ENCODE peak calls at places on chromosomes 16 and 17, in seven cellular contexts. One of them, this sample, is unnamed.

GRCh38 chr17:49298371-49298976 is 63.6 kb downstream of the ZNF652 start:
- DNase-seq in stimulated activated effector memory CD8-positive, alpha-beta T cell treated with anti-CD3 and anti-CD28 coated beads, Interleukin-12 subunit alpha, Interleukin-12 subunit beta, amount 100 ng/mL, for 72 hours: no peak
- DNase-seq in COR-L47: no peak
- DNase-seq in skeletal muscle cell: no peak
- DNase-seq in GM23248: no peak
- DNase-seq in EL: no peak
- DNase-seq in HFFc6: no peak
- DNase-seq in this sample: no peak

GRCh38 chr16:25210758-25211157 is 6.0 kb upstream of the AQP8 start:
- DNase-seq in GM23248: peak
- DNase-seq in HFFc6: peak
- DNase-seq in COR-L47: no peak
- DNase-seq in EL: peak
- DNase-seq in skeletal muscle cell: peak
- DNase-seq in stimulated activated effector memory CD8-positive, alpha-beta T cell treated with anti-CD3 and anti-CD28 coated beads, Interleukin-12 subunit alpha, Interleukin-12 subunit beta, amount 100 ng/mL, for 72 hours: no peak
- DNase-seq in this sample: no peak

GRCh38 chr16:5560084-5560483 is 462.5 kb upstream of the EEF2KMT start:
- DNase-seq in stimulated activated effector memory CD8-positive, alpha-beta T cell treated with anti-CD3 and anti-CD28 coated beads, Interleukin-12 subunit alpha, Interleukin-12 subunit beta, amount 100 ng/mL, for 72 hours: no peak
- DNase-seq in EL: no peak
- DNase-seq in COR-L47: no peak
- DNase-seq in HFFc6: no peak
- DNase-seq in skeletal muscle cell: no peak
- DNase-seq in GM23248: peak
- DNase-seq in this sample: no peak

GRCh38 chr16:27564226-27564625 is 14.3 kb downstream of the KATNIP start:
- DNase-seq in GM23248: no peak
- DNase-seq in stimulated activated effector memory CD8-positive, alpha-beta T cell treated with anti-CD3 and anti-CD28 coated beads, Interleukin-12 subunit alpha, Interleukin-12 subunit beta, amount 100 ng/mL, for 72 hours: no peak
- DNase-seq in EL: no peak
- DNase-seq in HFFc6: no peak
- DNase-seq in COR-L47: no peak
- DNase-seq in skeletal muscle cell: no peak
- DNase-seq in this sample: no peak

GRCh38 chr17:79624658-79625478 is 14.0 kb upstream of the RBFOX3 start:
- DNase-seq in skeletal muscle cell: no peak
- DNase-seq in stimulated activated effector memory CD8-positive, alpha-beta T cell treated with anti-CD3 and anti-CD28 coated beads, Interleukin-12 subunit alpha, Interleukin-12 subunit beta, amount 100 ng/mL, for 72 hours: no peak
- DNase-seq in COR-L47: no peak
- DNase-seq in HFFc6: no peak
- DNase-seq in EL: no peak
- DNase-seq in GM23248: no peak
- DNase-seq in this sample: no peak

GRCh38 chr16:69105501-69106361 is at the start of gene HAS3:
- DNase-seq in skeletal muscle cell: no peak
- DNase-seq in stimulated activated effector memory CD8-positive, alpha-beta T cell treated with anti-CD3 and anti-CD28 coated beads, Interleukin-12 subunit alpha, Interleukin-12 subunit beta, amount 100 ng/mL, for 72 hours: peak
- DNase-seq in COR-L47: peak
- DNase-seq in HFFc6: peak
- DNase-seq in GM23248: peak
- DNase-seq in EL: peak
- DNase-seq in this sample: no peak

GRCh38 chr16:23398987-23399805 is 53.8 kb downstream of the COG7 start:
- DNase-seq in HFFc6: no peak
- DNase-seq in skeletal muscle cell: no peak
- DNase-seq in stimulated activated effector memory CD8-positive, alpha-beta T cell treated with anti-CD3 and anti-CD28 coated beads, Interleukin-12 subunit alpha, Interleukin-12 subunit beta, amount 100 ng/mL, for 72 hours: no peak
- DNase-seq in EL: no peak
- DNase-seq in GM23248: no peak
- DNase-seq in COR-L47: no peak
- DNase-seq in this sample: no peak

GRCh38 chr16:81480856-81481821 is 36.5 kb downstream of the CMIP start:
- DNase-seq in EL: peak
- DNase-seq in GM23248: peak
- DNase-seq in HFFc6: peak
- DNase-seq in skeletal muscle cell: no peak
- DNase-seq in COR-L47: no peak
- DNase-seq in stimulated activated effector memory CD8-positive, alpha-beta T cell treated with anti-CD3 and anti-CD28 coated beads, Interleukin-12 subunit alpha, Interleukin-12 subunit beta, amount 100 ng/mL, for 72 hours: no peak
- DNase-seq in this sample: peak

GRCh38 chr17:9444687-9445086 is 130.9 kb downstream of the STX8 start:
- DNase-seq in COR-L47: no peak
- DNase-seq in EL: no peak
- DNase-seq in stimulated activated effector memory CD8-positive, alpha-beta T cell treated with anti-CD3 and anti-CD28 coated beads, Interleukin-12 subunit alpha, Interleukin-12 subunit beta, amount 100 ng/mL, for 72 hours: no peak
- DNase-seq in HFFc6: no peak
- DNase-seq in GM23248: no peak
- DNase-seq in skeletal muscle cell: no peak
- DNase-seq in this sample: no peak

GRCh38 chr17:67689534-67690177 is 28.1 kb upstream of the NOL11 start:
- DNase-seq in EL: peak
- DNase-seq in HFFc6: peak
- DNase-seq in stimulated activated effector memory CD8-positive, alpha-beta T cell treated with anti-CD3 and anti-CD28 coated beads, Interleukin-12 subunit alpha, Interleukin-12 subunit beta, amount 100 ng/mL, for 72 hours: peak
- DNase-seq in GM23248: peak
- DNase-seq in COR-L47: peak
- DNase-seq in skeletal muscle cell: peak
- DNase-seq in this sample: no peak

GRCh38 chr16:26547681-26548080 is 519.0 kb upstream of the C16orf82 start:
- DNase-seq in EL: no peak
- DNase-seq in skeletal muscle cell: no peak
- DNase-seq in HFFc6: no peak
- DNase-seq in COR-L47: no peak
- DNase-seq in GM23248: no peak
- DNase-seq in stimulated activated effector memory CD8-positive, alpha-beta T cell treated with anti-CD3 and anti-CD28 coated beads, Interleukin-12 subunit alpha, Interleukin-12 subunit beta, amount 100 ng/mL, for 72 hours: no peak
- DNase-seq in this sample: no peak

GRCh38 chr17:72119963-72120877 is 600 bp upstream of the SOX9 start:
- DNase-seq in skeletal muscle cell: no peak
- DNase-seq in EL: peak
- DNase-seq in COR-L47: no peak
- DNase-seq in HFFc6: peak
- DNase-seq in stimulated activated effector memory CD8-positive, alpha-beta T cell treated with anti-CD3 and anti-CD28 coated beads, Interleukin-12 subunit alpha, Interleukin-12 subunit beta, amount 100 ng/mL, for 72 hours: no peak
- DNase-seq in GM23248: peak
- DNase-seq in this sample: peak

GRCh38 chr17:50280068-50280467 is 5.8 kb downstream of the TMEM92 start:
- DNase-seq in GM23248: no peak
- DNase-seq in skeletal muscle cell: no peak
- DNase-seq in EL: no peak
- DNase-seq in COR-L47: no peak
- DNase-seq in HFFc6: no peak
- DNase-seq in stimulated activated effector memory CD8-positive, alpha-beta T cell treated with anti-CD3 and anti-CD28 coated beads, Interleukin-12 subunit alpha, Interleukin-12 subunit beta, amount 100 ng/mL, for 72 hours: no peak
- DNase-seq in this sample: no peak

GRCh38 chr17:50238594-50239287 is 35.5 kb upstream of the TMEM92 start:
- DNase-seq in skeletal muscle cell: no peak
- DNase-seq in EL: no peak
- DNase-seq in COR-L47: no peak
- DNase-seq in GM23248: peak
- DNase-seq in stimulated activated effector memory CD8-positive, alpha-beta T cell treated with anti-CD3 and anti-CD28 coated beads, Interleukin-12 subunit alpha, Interleukin-12 subunit beta, amount 100 ng/mL, for 72 hours: no peak
- DNase-seq in HFFc6: peak
- DNase-seq in this sample: no peak

GRCh38 chr17:81391268-81391963 is 3.8 kb upstream of the BAHCC1 start:
- DNase-seq in EL: no peak
- DNase-seq in COR-L47: no peak
- DNase-seq in stimulated activated effector memory CD8-positive, alpha-beta T cell treated with anti-CD3 and anti-CD28 coated beads, Interleukin-12 subunit alpha, Interleukin-12 subunit beta, amount 100 ng/mL, for 72 hours: no peak
- DNase-seq in HFFc6: no peak
- DNase-seq in GM23248: no peak
- DNase-seq in skeletal muscle cell: no peak
- DNase-seq in this sample: peak

GRCh38 chr16:10521681-10522274 is 58.6 kb downstream of the EMP2 start:
- DNase-seq in GM23248: peak
- DNase-seq in EL: peak
- DNase-seq in skeletal muscle cell: no peak
- DNase-seq in stimulated activated effector memory CD8-positive, alpha-beta T cell treated with anti-CD3 and anti-CD28 coated beads, Interleukin-12 subunit alpha, Interleukin-12 subunit beta, amount 100 ng/mL, for 72 hours: no peak
- DNase-seq in HFFc6: peak
- DNase-seq in COR-L47: peak
- DNase-seq in this sample: no peak

GRCh38 chr16:3550851-3551847 is 26.1 kb downstream of the NLRC3 start:
- DNase-seq in HFFc6: no peak
- DNase-seq in stimulated activated effector memory CD8-positive, alpha-beta T cell treated with anti-CD3 and anti-CD28 coated beads, Interleukin-12 subunit alpha, Interleukin-12 subunit beta, amount 100 ng/mL, for 72 hours: no peak
- DNase-seq in GM23248: no peak
- DNase-seq in EL: no peak
- DNase-seq in skeletal muscle cell: no peak
- DNase-seq in COR-L47: no peak
- DNase-seq in this sample: no peak

GRCh38 chr17:8896641-8897635 is 29.5 kb upstream of the PIK3R6 start:
- DNase-seq in EL: no peak
- DNase-seq in HFFc6: no peak
- DNase-seq in COR-L47: no peak
- DNase-seq in stimulated activated effector memory CD8-positive, alpha-beta T cell treated with anti-CD3 and anti-CD28 coated beads, Interleukin-12 subunit alpha, Interleukin-12 subunit beta, amount 100 ng/mL, for 72 hours: no peak
- DNase-seq in skeletal muscle cell: no peak
- DNase-seq in GM23248: no peak
- DNase-seq in this sample: no peak

GRCh38 chr17:78875738-78876597 is 27.0 kb downstream of the CEP295NL start:
- DNase-seq in skeletal muscle cell: no peak
- DNase-seq in stimulated activated effector memory CD8-positive, alpha-beta T cell treated with anti-CD3 and anti-CD28 coated beads, Interleukin-12 subunit alpha, Interleukin-12 subunit beta, amount 100 ng/mL, for 72 hours: no peak
- DNase-seq in GM23248: peak
- DNase-seq in EL: peak
- DNase-seq in COR-L47: no peak
- DNase-seq in HFFc6: no peak
- DNase-seq in this sample: no peak

GRCh38 chr16:2808181-2808580 is 8.9 kb upstream of the PRSS21 start:
- DNase-seq in GM23248: no peak
- DNase-seq in skeletal muscle cell: no peak
- DNase-seq in stimulated activated effector memory CD8-positive, alpha-beta T cell treated with anti-CD3 and anti-CD28 coated beads, Interleukin-12 subunit alpha, Interleukin-12 subunit beta, amount 100 ng/mL, for 72 hours: no peak
- DNase-seq in COR-L47: no peak
- DNase-seq in HFFc6: no peak
- DNase-seq in EL: no peak
- DNase-seq in this sample: no peak

GRCh38 chr16:28863929-28864886 is 565 bp downstream of the SH2B1 start:
- DNase-seq in GM23248: peak
- DNase-seq in skeletal muscle cell: no peak
- DNase-seq in EL: peak
- DNase-seq in stimulated activated effector memory CD8-positive, alpha-beta T cell treated with anti-CD3 and anti-CD28 coated beads, Interleukin-12 subunit alpha, Interleukin-12 subunit beta, amount 100 ng/mL, for 72 hours: no peak
- DNase-seq in COR-L47: no peak
- DNase-seq in HFFc6: peak
- DNase-seq in this sample: peak

GRCh38 chr17:33387406-33387805 is 94.3 kb upstream of the ASIC2 start:
- DNase-seq in GM23248: no peak
- DNase-seq in skeletal muscle cell: no peak
- DNase-seq in HFFc6: no peak
- DNase-seq in stimulated activated effector memory CD8-positive, alpha-beta T cell treated with anti-CD3 and anti-CD28 coated beads, Interleukin-12 subunit alpha, Interleukin-12 subunit beta, amount 100 ng/mL, for 72 hours: no peak
- DNase-seq in EL: no peak
- DNase-seq in COR-L47: no peak
- DNase-seq in this sample: no peak

GRCh38 chr16:66895697-66895995 is 15.3 kb downstream of the PDP2 start:
- DNase-seq in EL: no peak
- DNase-seq in GM23248: no peak
- DNase-seq in HFFc6: no peak
- DNase-seq in COR-L47: no peak
- DNase-seq in stimulated activated effector memory CD8-positive, alpha-beta T cell treated with anti-CD3 and anti-CD28 coated beads, Interleukin-12 subunit alpha, Interleukin-12 subunit beta, amount 100 ng/mL, for 72 hours: no peak
- DNase-seq in skeletal muscle cell: no peak
- DNase-seq in this sample: no peak

GRCh38 chr17:69516911-69517310 is 102.4 kb downstream of the MAP2K6 start:
- DNase-seq in COR-L47: no peak
- DNase-seq in EL: peak
- DNase-seq in GM23248: no peak
- DNase-seq in skeletal muscle cell: no peak
- DNase-seq in stimulated activated effector memory CD8-positive, alpha-beta T cell treated with anti-CD3 and anti-CD28 coated beads, Interleukin-12 subunit alpha, Interleukin-12 subunit beta, amount 100 ng/mL, for 72 hours: no peak
- DNase-seq in HFFc6: no peak
- DNase-seq in this sample: no peak

GRCh38 chr16:89697616-89698331 is 3.7 kb downstream of the SPATA2L start:
- DNase-seq in HFFc6: no peak
- DNase-seq in GM23248: no peak
- DNase-seq in COR-L47: peak
- DNase-seq in EL: no peak
- DNase-seq in skeletal muscle cell: no peak
- DNase-seq in stimulated activated effector memory CD8-positive, alpha-beta T cell treated with anti-CD3 and anti-CD28 coated beads, Interleukin-12 subunit alpha, Interleukin-12 subunit beta, amount 100 ng/mL, for 72 hours: no peak
- DNase-seq in this sample: no peak

GRCh38 chr16:19384656-19385055 is 33.0 kb upstream of the TMC5 start:
- DNase-seq in skeletal muscle cell: no peak
- DNase-seq in COR-L47: peak
- DNase-seq in HFFc6: no peak
- DNase-seq in EL: peak
- DNase-seq in stimulated activated effector memory CD8-positive, alpha-beta T cell treated with anti-CD3 and anti-CD28 coated beads, Interleukin-12 subunit alpha, Interleukin-12 subunit beta, amount 100 ng/mL, for 72 hours: no peak
- DNase-seq in GM23248: no peak
- DNase-seq in this sample: no peak

GRCh38 chr16:70348991-70349390 is 2.3 kb downstream of the DDX19A start:
- DNase-seq in HFFc6: no peak
- DNase-seq in COR-L47: no peak
- DNase-seq in EL: no peak
- DNase-seq in GM23248: peak
- DNase-seq in skeletal muscle cell: peak
- DNase-seq in stimulated activated effector memory CD8-positive, alpha-beta T cell treated with anti-CD3 and anti-CD28 coated beads, Interleukin-12 subunit alpha, Interleukin-12 subunit beta, amount 100 ng/mL, for 72 hours: no peak
- DNase-seq in this sample: no peak

GRCh38 chr16:85543536-85543935 is 69.6 kb upstream of the GSE1 start:
- DNase-seq in stimulated activated effector memory CD8-positive, alpha-beta T cell treated with anti-CD3 and anti-CD28 coated beads, Interleukin-12 subunit alpha, Interleukin-12 subunit beta, amount 100 ng/mL, for 72 hours: no peak
- DNase-seq in COR-L47: no peak
- DNase-seq in skeletal muscle cell: no peak
- DNase-seq in HFFc6: no peak
- DNase-seq in GM23248: no peak
- DNase-seq in EL: no peak
- DNase-seq in this sample: no peak

GRCh38 chr17:348692-349425 is 3.7 kb downstream of the RPH3AL start:
- DNase-seq in skeletal muscle cell: no peak
- DNase-seq in HFFc6: no peak
- DNase-seq in COR-L47: peak
- DNase-seq in EL: no peak
- DNase-seq in stimulated activated effector memory CD8-positive, alpha-beta T cell treated with anti-CD3 and anti-CD28 coated beads, Interleukin-12 subunit alpha, Interleukin-12 subunit beta, amount 100 ng/mL, for 72 hours: no peak
- DNase-seq in GM23248: no peak
- DNase-seq in this sample: no peak

GRCh38 chr16:8720080-8720966 is 45.9 kb downstream of the ABAT start:
- DNase-seq in EL: no peak
- DNase-seq in COR-L47: no peak
- DNase-seq in GM23248: no peak
- DNase-seq in skeletal muscle cell: peak
- DNase-seq in stimulated activated effector memory CD8-positive, alpha-beta T cell treated with anti-CD3 and anti-CD28 coated beads, Interleukin-12 subunit alpha, Interleukin-12 subunit beta, amount 100 ng/mL, for 72 hours: no peak
- DNase-seq in HFFc6: no peak
- DNase-seq in this sample: no peak

GRCh38 chr16:89506791-89507191 is 1.4 kb upstream of the SPG7 start:
- DNase-seq in stimulated activated effector memory CD8-positive, alpha-beta T cell treated with anti-CD3 and anti-CD28 coated beads, Interleukin-12 subunit alpha, Interleukin-12 subunit beta, amount 100 ng/mL, for 72 hours: no peak
- DNase-seq in GM23248: peak
- DNase-seq in EL: peak
- DNase-seq in COR-L47: no peak
- DNase-seq in skeletal muscle cell: no peak
- DNase-seq in HFFc6: no peak
- DNase-seq in this sample: no peak